ENCODE peak calls at places on chromosome 7, in eight cellular contexts. M is HCT116; G is foreskin fibroblast; A is heart right ventricle; B is T-helper 1 cell; P is HTR-8/SVneo; U is cardiac muscle cell; E is stimulated activated CD8-positive, alpha-beta memory T cell treated with anti-CD3 and anti-CD28 coated beads, Interleukin-4, amount 100 ng/mL, for 48 hours. L is an unnamed sample.

GRCh38 chr7:103307487-103308231 is 10.4 kb downstream of the PMPCB start:
- DNase-seq in M (no peak), E (no peak), U (no peak), A (no peak), G (no peak), P (no peak), B (no peak), L (no peak)

GRCh38 chr7:135692055-135692454 is 29.7 kb downstream of the STMP1 start:
- DNase-seq in E (no peak), P (no peak), G (no peak), B (no peak), A (no peak), U (no peak), M (no peak), L (no peak)

GRCh38 chr7:24580283-24580946 is 7.2 kb downstream of the PALS2 start:
- DNase-seq in M (no peak), E (no peak), P (no peak), G (no peak), B (no peak), U (no peak), A (no peak), L (peak)

GRCh38 chr7:815284-816216 is 16.7 kb upstream of the SUN1 start:
- DNase-seq in E (peak), P (peak), U (peak), G (no peak), B (peak), M (no peak), A (peak), L (no peak)

GRCh38 chr7:92292981-92293380 is 47.2 kb downstream of the ANKIB1 start:
- DNase-seq in M (no peak), E (no peak), G (no peak), A (no peak), B (no peak), U (no peak), P (no peak), L (no peak)

GRCh38 chr7:39557222-39557621 is 9.0 kb upstream of the YAE1 start:
- DNase-seq in P (no peak), G (no peak), B (no peak), U (no peak), M (no peak), A (no peak), E (no peak), L (no peak)

GRCh38 chr7:9921326-9921725 is 1052.3 kb upstream of the PHF14 start:
- DNase-seq in B (no peak), U (no peak), E (no peak), P (no peak), M (no peak), G (no peak), A (no peak), L (no peak)

GRCh38 chr7:152442330-152442835 is 6.6 kb upstream of the KMT2C start:
- DNase-seq in U (no peak), M (no peak), E (no peak), G (no peak), A (no peak), P (no peak), B (no peak), L (no peak)

GRCh38 chr7:103914147-103914899 is 75.1 kb downstream of the RELN start:
- DNase-seq in M (no peak), A (no peak), U (no peak), E (no peak), G (no peak), B (no peak), P (no peak), L (no peak)

GRCh38 chr7:99326408-99326782 is 697 bp downstream of the ARPC1A start:
- DNase-seq in E (no peak), M (no peak), B (no peak), P (no peak), G (no peak), U (no peak), A (no peak), L (no peak)

GRCh38 chr7:21084286-21084685 is 297.6 kb upstream of the SP8 start:
- DNase-seq in E (no peak), P (no peak), U (no peak), M (no peak), G (no peak), A (no peak), B (no peak), L (no peak)

GRCh38 chr7:132500727-132501410 is 75.4 kb downstream of the PLXNA4 start:
- DNase-seq in G (peak), A (peak), U (peak), P (no peak), B (no peak), M (no peak), E (no peak), L (no peak)

GRCh38 chr7:55641273-55641691 is 69.0 kb upstream of the VOPP1 start:
- DNase-seq in G (peak), P (peak), M (peak), U (peak), B (no peak), A (no peak), E (peak), L (peak)

GRCh38 chr7:2982831-2983230 is 60.8 kb downstream of the CARD11 start:
- DNase-seq in G (no peak), A (no peak), P (no peak), M (no peak), U (no peak), B (peak), E (peak), L (no peak)

GRCh38 chr7:130734525-130735272 is 692 bp upstream of the KLF14 start:
- DNase-seq in M (no peak), U (peak), A (no peak), B (no peak), G (peak), P (no peak), E (no peak), L (no peak)

GRCh38 chr7:21076054-21076453 is 289.4 kb upstream of the SP8 start:
- DNase-seq in E (no peak), U (peak), P (no peak), G (no peak), M (no peak), A (no peak), B (no peak), L (no peak)

L was measured in dermis microvascular lymphatic vessel endothelial cell.